ENCODE peak calls at places on chromosomes 6 and 20, in six cellular contexts. I is GM12878, R is H1, P is GM12891, A is HepG2, H is K562. S is an unnamed sample.
A peak's percentile ranks its signal among the peaks of the same experiment; 100 is the strongest.

GRCh38 chr6:138517635-138518034 is 18.3 kb upstream of the NHSL1 start:
- DNase-seq in I (no peak), R (peak; percentile 70), P (peak; percentile 26), A (peak; percentile 78), H (peak; percentile 25), S (peak; percentile 13)

GRCh38 chr20:50848846-50849673 is 54.2 kb downstream of the BCAS4 start:
- DNase-seq in I (no peak), R (no peak), P (no peak), A (no peak), H (no peak), S (peak; percentile 45)

GRCh38 chr6:37042139-37042538 is 36.7 kb downstream of the FGD2 start:
- DNase-seq in I (no peak), R (no peak), P (no peak), A (no peak), H (peak; percentile 63), S (no peak)

GRCh38 chr6:74343804-74344203 is 647.8 kb downstream of the CD109 start:
- DNase-seq in I (no peak), R (no peak), P (no peak), A (peak; percentile 4), H (no peak), S (no peak)

GRCh38 chr6:119661078-119661477 is 311.5 kb upstream of the MAN1A1 start:
- DNase-seq in I (no peak), R (no peak), P (no peak), A (no peak), H (no peak), S (no peak)

GRCh38 chr20:50995506-50995905 is 27.4 kb downstream of the KCNG1 start:
- DNase-seq in I (no peak), R (no peak), P (no peak), A (no peak), H (no peak), S (no peak)

GRCh38 chr6:109446541-109446940 is 6.0 kb downstream of the SMPD2 start:
- DNase-seq in I (no peak), R (peak; percentile 24), P (no peak), A (no peak), H (no peak), S (no peak)

GRCh38 chr6:135146160-135146920 is 34.8 kb upstream of the MYB start:
- DNase-seq in I (no peak), R (no peak), P (no peak), A (no peak), H (peak; percentile 57), S (no peak)

GRCh38 chr6:120805267-120805666 is 529.0 kb downstream of the TBC1D32 start:
- DNase-seq in I (no peak), R (no peak), P (no peak), A (no peak), H (no peak), S (no peak)

GRCh38 chr6:46704562-46704961 is 16.9 kb downstream of the TDRD6 start:
- DNase-seq in I (no peak), R (no peak), P (no peak), A (peak; percentile 4), H (no peak), S (no peak)

GRCh38 chr20:42219005-42219404 is 600.8 kb upstream of the CHD6 start:
- DNase-seq in I (no peak), R (no peak), P (no peak), A (no peak), H (no peak), S (no peak)

GRCh38 chr6:21305827-21306469 is 287.6 kb upstream of the SOX4 start:
- DNase-seq in I (no peak), R (no peak), P (no peak), A (peak; percentile 70), H (no peak), S (no peak)

GRCh38 chr20:4681971-4682370 is 39.7 kb upstream of the PRND start:
- DNase-seq in I (no peak), R (no peak), P (no peak), A (no peak), H (no peak), S (no peak)

GRCh38 chr20:10856237-10856636 is 182.4 kb upstream of the JAG1 start:
- DNase-seq in I (no peak), R (no peak), P (no peak), A (peak; percentile 51), H (no peak), S (no peak)

GRCh38 chr20:22744341-22745193 is 160.2 kb upstream of the FOXA2 start:
- DNase-seq in I (no peak), R (no peak), P (no peak), A (no peak), H (no peak), S (no peak)

GRCh38 chr20:48295445-48295903 is 510.2 kb upstream of the SULF2 start:
- DNase-seq in I (no peak), R (no peak), P (no peak), A (peak; percentile 94), H (no peak), S (no peak)

GRCh38 chr6:23137596-23137995 is 568.2 kb downstream of the HDGFL1 start:
- DNase-seq in I (no peak), R (no peak), P (no peak), A (no peak), H (no peak), S (no peak)

GRCh38 chr20:7214081-7214740 is 446.7 kb downstream of the BMP2 start:
- DNase-seq in I (no peak), R (peak; percentile 45), P (no peak), A (no peak), H (no peak), S (no peak)

GRCh38 chr6:37029249-37029959 is 23.9 kb downstream of the FGD2 start:
- DNase-seq in I (no peak), R (peak; percentile 82), P (no peak), A (peak; percentile 84), H (peak; percentile 97), S (no peak)

GRCh38 chr20:37598101-37598530 is 70.4 kb upstream of the BLCAP start:
- DNase-seq in I (no peak), R (peak; percentile 82), P (no peak), A (no peak), H (no peak), S (no peak)

GRCh38 chr20:37598611-37599342 is 71.1 kb upstream of the BLCAP start:
- DNase-seq in I (no peak), R (no peak), P (no peak), A (no peak), H (no peak), S (no peak)

GRCh38 chr20:37596890-37597539 is 69.3 kb upstream of the BLCAP start:
- DNase-seq in I (no peak), R (no peak), P (no peak), A (no peak), H (no peak), S (no peak)

GRCh38 chr20:37593710-37594109 is 66.0 kb upstream of the BLCAP start:
- DNase-seq in I (no peak), R (no peak), P (no peak), A (no peak), H (no peak), S (no peak)

DNA sequence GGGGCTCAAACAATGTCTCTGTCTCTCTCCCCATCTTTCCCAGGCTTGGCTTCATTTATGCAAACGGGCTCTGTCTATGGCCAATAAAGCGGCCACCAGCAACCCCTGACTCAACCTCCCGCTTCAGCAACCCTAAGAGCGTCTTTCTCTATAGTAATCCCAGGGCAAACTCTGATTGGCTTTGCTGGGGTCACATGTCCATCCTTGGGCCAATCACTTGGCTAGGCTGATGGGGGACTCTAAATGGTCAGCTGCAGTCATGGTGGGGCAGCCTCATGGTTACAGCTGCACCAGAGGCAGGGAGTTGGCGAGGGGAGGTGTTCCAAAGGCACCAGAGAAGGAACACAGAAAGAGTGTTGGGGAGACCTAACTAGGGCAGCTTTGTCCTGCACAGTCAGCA is 68.5 kb upstream of the BLCAP start:
- DNase-seq in I (no peak), R (no peak), P (no peak), A (no peak), H (no peak), S (no peak)
- TF ChIP-seq POLR2A in I (no peak), R (no peak), P (no peak), A (no peak), H (no peak), S (no peak)

DNA sequence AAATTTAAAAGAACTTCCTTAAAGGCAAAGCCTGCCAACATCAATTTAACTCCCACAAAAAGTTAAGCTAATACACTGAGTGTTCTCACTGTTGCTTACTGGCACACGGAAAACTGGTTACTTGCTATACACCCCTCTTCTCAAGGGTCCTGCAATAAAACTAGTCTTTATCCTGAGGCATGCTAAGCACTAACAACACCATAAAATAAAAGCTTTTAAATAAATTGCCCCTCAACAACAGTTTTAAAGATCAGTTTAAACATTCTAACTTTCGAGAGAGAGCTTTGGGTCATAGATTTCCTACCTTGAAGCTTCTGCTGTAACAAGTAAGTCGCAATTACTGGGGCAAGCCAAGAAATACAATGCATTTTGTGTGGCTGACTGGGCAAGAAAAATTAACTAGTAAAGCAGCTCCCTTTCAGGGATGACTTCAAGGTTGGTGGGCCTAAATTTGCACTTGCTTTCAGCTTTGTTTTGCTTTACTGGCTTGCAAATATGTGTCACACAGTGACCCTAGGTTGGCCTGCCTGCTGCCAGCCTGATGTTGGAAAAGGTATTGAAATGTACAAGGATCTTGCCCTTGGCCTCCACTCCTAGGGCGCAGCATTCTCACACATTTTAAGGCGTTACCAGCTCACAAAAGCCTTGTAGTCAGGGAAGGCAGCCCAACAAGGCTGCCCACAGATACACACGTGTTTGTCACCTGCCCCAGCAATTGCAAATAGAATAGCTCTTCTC is 4.0 kb upstream of the HEY2 start:
- DNase-seq in I (no peak), R (peak; percentile 58), P (no peak), A (no peak), H (no peak), S (no peak)
- TF ChIP-seq TAF1 in I (no peak), R (no peak), P (no peak), A (no peak), H (no peak), S (no peak)

GRCh38 chr6:31736768-31737314 is 511 bp upstream of the CLIC1 start:
- DNase-seq in I (no peak), R (no peak), P (no peak), A (peak; percentile 33), H (peak; percentile 55), S (no peak)

GRCh38 chr6:31734703-31735500 is 1.4 kb downstream of the CLIC1 start:
- DNase-seq in I (peak; percentile 60), R (peak; percentile 74), P (peak; percentile 65), A (peak; percentile 65), H (peak; percentile 96), S (peak; percentile 62)

GRCh38 chr6:31734247-31734702 is 2.1 kb downstream of the CLIC1 start:
- DNase-seq in I (no peak), R (no peak), P (no peak), A (no peak), H (no peak), S (no peak)

GRCh38 chr6:31737315-31738047 is 1.2 kb upstream of the CLIC1 start:
- DNase-seq in I (no peak), R (peak; percentile 49), P (no peak), A (peak; percentile 99), H (peak; percentile 87), S (no peak)

GRCh38 chr6:31736026-31736767 is at the start of gene CLIC1:
- DNase-seq in I (peak; percentile 55), R (peak; percentile 86), P (peak; percentile 69), A (peak; percentile 88), H (peak; percentile 99), S (peak; percentile 81)
- TF ChIP-seq POLR2A in I (peak; percentile 90), R (no peak), P (peak; percentile 90), A (no peak), H (peak; percentile 99), S (peak; percentile 91)

DNA sequence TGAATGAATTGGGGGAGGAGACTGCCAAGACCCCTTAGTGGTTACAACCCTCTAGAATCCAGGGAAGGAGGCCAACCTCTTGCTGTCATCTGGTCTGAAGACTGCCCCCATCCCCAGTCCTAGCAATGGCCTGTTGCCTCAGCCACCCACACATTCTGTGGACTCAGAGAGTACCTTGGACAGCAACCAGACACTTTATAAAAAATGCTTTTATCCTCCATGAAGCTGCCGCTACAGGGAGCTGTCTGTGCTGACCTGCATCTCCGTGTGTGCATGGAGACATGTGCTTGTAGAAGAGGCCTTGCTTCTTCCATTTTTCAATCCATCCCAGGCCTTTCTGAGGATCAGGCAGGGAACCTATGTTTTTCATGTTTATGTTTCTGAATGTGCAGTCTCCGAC is 15.2 kb downstream of the CDH22 start:
- DNase-seq in I (no peak), R (no peak), P (no peak), A (peak; percentile 51), H (peak; percentile 51), S (no peak)
- TF ChIP-seq TAF1 in I (no peak), R (no peak), P (no peak), A (no peak), H (no peak), S (no peak)

S was measured in GM12892.